ENCODE peak calls at places on chromosomes 7 and 10, in four cellular contexts. A, X, Q and F are unnamed samples.

GRCh38 chr7:94216944-94217461 is 177.7 kb upstream of the COL1A2 start:
- DNase-seq in Q (no peak), X (no peak), A (no peak), F (no peak)

GRCh38 chr7:151186640-151187408 is at the start of gene ASB10:
- DNase-seq in Q (no peak), X (no peak), A (no peak), F (no peak)

GRCh38 chr7:116565981-116566380 is 41.1 kb downstream of the CAV1 start:
- DNase-seq in Q (no peak), X (no peak), A (no peak), F (no peak)

GRCh38 chr7:101426303-101427011 is 63.8 kb downstream of the COL26A1 start:
- DNase-seq in X (no peak), A (no peak), Q (no peak), F (no peak)

GRCh38 chr7:155052982-155053381 is 17.1 kb upstream of the HTR5A start:
- DNase-seq in Q (no peak), X (no peak), A (no peak), F (no peak)

GRCh38 chr10:100345570-100346330 is 1.3 kb upstream of the SCD start:
- DNase-seq in A (no peak), X (no peak), Q (no peak), F (no peak)

GRCh38 chr10:74371696-74372095 is 220.7 kb downstream of the ADK start:
- DNase-seq in X (no peak), Q (no peak), A (no peak), F (no peak)

GRCh38 chr7:34501161-34501560 is 156.9 kb upstream of the NPSR1 start:
- DNase-seq in X (no peak), A (no peak), Q (no peak), F (no peak)

GRCh38 chr7:135761751-135762488 is 13.3 kb upstream of the FAM180A start:
- DNase-seq in A (no peak), Q (no peak), X (no peak), F (no peak)

GRCh38 chr10:84825330-84825729 is 496.9 kb downstream of the CCSER2 start:
- DNase-seq in X (no peak), Q (no peak), A (no peak), F (no peak)

GRCh38 chr7:121994625-121995410 is 121.9 kb downstream of the PTPRZ1 start:
- DNase-seq in Q (peak), A (peak), X (peak), F (no peak)

GRCh38 chr7:144378651-144379050 is 23.4 kb downstream of the ARHGEF5 start:
- DNase-seq in Q (no peak), A (no peak), X (no peak), F (no peak)

GRCh38 chr7:89687266-89687665 is 467.0 kb upstream of the STEAP1 start:
- DNase-seq in X (no peak), Q (no peak), A (no peak), F (no peak)

GRCh38 chr10:79285315-79286185 is 61.7 kb upstream of the PPIF start:
- DNase-seq in X (no peak), A (no peak), Q (no peak), F (no peak)

GRCh38 chr10:95286707-95287106 is 4.1 kb downstream of the PDLIM1 start:
- DNase-seq in X (no peak), A (no peak), Q (no peak), F (no peak)

DNA sequence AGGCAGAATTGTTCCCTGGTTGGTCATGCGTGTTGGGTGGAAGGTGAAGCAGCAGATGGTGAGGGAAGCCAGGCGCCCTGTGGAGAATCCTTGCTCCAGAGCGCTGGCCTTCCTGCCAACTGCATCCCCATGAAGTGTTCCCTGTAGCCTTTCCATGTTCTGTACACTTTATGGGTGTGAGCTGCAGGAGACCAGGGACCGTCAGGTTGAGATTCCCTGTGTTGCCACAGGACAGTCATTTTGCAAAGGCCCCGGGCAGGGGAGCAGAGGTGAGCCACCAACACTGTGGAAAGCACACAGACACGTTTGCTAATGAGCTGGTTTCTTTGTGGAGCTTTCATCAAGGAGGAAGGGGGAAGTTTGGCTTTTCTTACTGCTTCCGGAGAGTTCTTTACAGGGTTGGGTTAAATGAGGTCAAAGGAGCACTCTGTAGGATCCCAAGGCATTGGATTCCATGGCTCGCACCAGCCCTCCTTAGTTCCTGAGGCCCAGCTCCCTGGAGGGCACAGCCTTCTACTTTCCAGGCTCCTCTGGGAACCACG is 32.1 kb downstream of the TSPAN14 start:
- DNase-seq in A (no peak), X (peak), Q (no peak), F (peak)
- TF ChIP-seq CTCF in A (no peak), X (no peak), Q (no peak), F (no peak)

GRCh38 chr10:35355971-35356724 is 19.8 kb downstream of the CCNY start:
- DNase-seq in A (no peak), X (no peak), Q (no peak), F (no peak)
- TF ChIP-seq POLR2A in A (no peak), X (no peak), Q (no peak), F (no peak)

GRCh38 chr10:113027230-113027573 is 77.2 kb downstream of the TCF7L2 start:
- DNase-seq in X (no peak), A (no peak), Q (no peak), F (no peak)

GRCh38 chr10:113028393-113029054 is 78.5 kb downstream of the TCF7L2 start:
- DNase-seq in A (no peak), Q (no peak), X (no peak), F (no peak)

GRCh38 chr10:113029055-113029440 is 79.0 kb downstream of the TCF7L2 start:
- DNase-seq in A (no peak), X (no peak), Q (no peak), F (no peak)

GRCh38 chr10:113026679-113027078 is 76.6 kb downstream of the TCF7L2 start:
- DNase-seq in Q (no peak), X (no peak), A (no peak), F (no peak)

GRCh38 chr10:113027574-113028392 is 77.7 kb downstream of the TCF7L2 start:
- DNase-seq in X (no peak), Q (no peak), A (no peak), F (no peak)
- TF ChIP-seq CTCF in X (no peak), Q (no peak), A (no peak), F (no peak)

GRCh38 chr7:156401617-156402016 is 239.0 kb upstream of the RNF32 start:
- DNase-seq in A (no peak), Q (no peak), X (no peak), F (no peak)

GRCh38 chr7:156397249-156397648 is 243.3 kb upstream of the RNF32 start:
- DNase-seq in Q (no peak), X (no peak), A (no peak), F (no peak)

GRCh38 chr7:156400046-156400445 is 240.5 kb upstream of the RNF32 start:
- DNase-seq in A (no peak), Q (no peak), X (no peak), F (no peak)

GRCh38 chr7:156402255-156402654 is 238.3 kb upstream of the RNF32 start:
- DNase-seq in Q (no peak), X (no peak), A (no peak), F (no peak)
- TF ChIP-seq POLR2A in Q (no peak), X (no peak), A (no peak), F (no peak)

GRCh38 chr10:113323985-113324384 is 228.9 kb upstream of the HABP2 start:
- DNase-seq in A (no peak), X (no peak), Q (no peak), F (no peak)

GRCh38 chr10:113320980-113321379 is 231.9 kb upstream of the HABP2 start:
- DNase-seq in Q (no peak), A (no peak), X (no peak), F (no peak)

GRCh38 chr10:113322843-113323242 is 230.0 kb upstream of the HABP2 start:
- DNase-seq in A (no peak), Q (no peak), X (no peak), F (peak)

GRCh38 chr10:113329121-113329596 is 223.7 kb upstream of the HABP2 start:
- DNase-seq in Q (no peak), A (no peak), X (no peak), F (no peak)

GRCh38 chr10:113326160-113327111 is 226.4 kb upstream of the HABP2 start:
- DNase-seq in Q (peak), X (no peak), A (no peak), F (peak)
- TF ChIP-seq CTCF in Q (no peak), X (no peak), A (no peak), F (no peak)

GRCh38 chr7:114084381-114085312 is 165.8 kb upstream of the PPP1R3A start:
- DNase-seq in Q (peak), A (peak), X (peak), F (peak)
- TF ChIP-seq POLR2A in Q (no peak), A (no peak), X (no peak), F (no peak)

DNA sequence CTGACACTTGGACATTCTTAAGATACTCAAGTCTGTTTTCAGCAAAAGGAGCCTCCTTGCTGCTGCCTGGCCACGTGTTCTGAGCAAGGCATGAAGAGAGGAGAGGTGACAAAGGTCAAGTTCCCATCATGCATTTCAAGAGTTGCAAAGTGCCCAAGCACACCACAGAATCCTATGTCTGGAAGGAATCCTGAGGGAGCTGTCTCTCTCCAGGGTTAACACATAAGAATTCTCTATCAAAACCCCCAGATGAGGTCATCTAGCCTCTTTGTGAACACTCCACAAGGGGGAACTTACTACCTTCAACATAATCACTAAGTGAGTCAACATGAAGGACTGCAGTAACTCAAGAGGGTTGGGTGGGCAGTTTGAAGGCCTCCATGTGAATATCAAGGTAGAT is 155.5 kb downstream of the RNF216 start:
- DNase-seq in Q (no peak), A (no peak), X (no peak), F (no peak)
- TF ChIP-seq CTCF in Q (no peak), A (no peak), X (no peak), F (no peak)

DNA sequence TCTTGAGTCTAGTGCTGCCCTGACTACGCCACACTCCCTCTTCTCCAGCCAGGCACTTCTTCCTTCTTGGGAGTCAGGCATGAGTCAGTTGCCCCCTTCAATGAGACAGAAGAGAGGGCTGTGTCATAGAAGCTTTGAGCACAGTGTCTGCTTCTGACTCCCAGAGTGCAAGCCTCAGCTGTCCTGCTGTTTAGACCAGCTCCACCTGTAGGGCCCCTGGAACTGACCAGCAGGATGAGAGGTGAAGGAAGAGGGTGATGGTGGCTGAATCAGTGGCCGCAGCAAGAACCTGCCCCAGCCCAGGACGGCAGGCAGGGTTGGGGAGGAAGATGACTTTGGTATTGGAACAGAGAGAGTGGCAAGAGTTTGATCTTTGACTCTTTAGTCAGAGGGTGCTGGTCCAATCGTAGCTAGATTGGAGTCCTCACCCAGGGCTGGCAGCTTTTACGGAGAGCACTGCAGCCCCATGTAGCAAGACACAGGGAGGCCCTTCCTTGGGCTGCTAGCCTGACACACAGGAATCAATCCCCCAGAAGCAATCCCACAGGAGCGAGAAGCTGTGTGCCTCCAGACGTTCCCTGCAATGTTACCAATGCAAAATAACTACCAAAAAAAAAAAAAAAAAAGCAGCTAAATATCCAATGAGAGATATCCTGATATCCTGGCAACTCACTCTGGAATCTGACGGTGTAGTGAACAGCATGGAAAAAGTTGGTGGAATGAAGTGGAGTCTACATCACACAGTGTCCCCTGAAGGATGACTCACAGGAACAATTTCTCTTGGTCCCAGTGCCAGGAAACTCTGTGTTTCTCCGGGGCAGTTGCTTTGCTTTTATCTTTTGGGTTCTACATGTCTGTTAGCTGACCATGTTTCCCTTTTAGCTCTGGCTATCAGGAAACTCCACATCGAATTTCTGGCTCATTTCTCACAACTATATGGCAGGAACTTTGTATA is 6.9 kb downstream of the C10orf62 start:
- DNase-seq in X (no peak), A (peak), Q (no peak), F (no peak)
- TF ChIP-seq POLR2A in X (no peak), A (no peak), Q (no peak), F (no peak)